ENCODE peak calls at places on chromosomes 13 and 19, in four cellular contexts. C is breast epithelium; E is upper lobe of right lung; P is activated CD4-positive, CD25-positive, alpha-beta regulatory T cell treated with anti-CD3 and anti-CD28 coated beads, Interleukin-2, amount 50 U/mL, for 16 hours. O is an unnamed sample.

GRCh38 chr13:98370806-98371553 is 193.9 kb upstream of the RNF113B start:
- DNase-seq in C (no peak), E (no peak), P (no peak), O (no peak)

GRCh38 chr13:52804202-52804641 is 44.2 kb downstream of the PCDH8 start:
- DNase-seq in C (no peak), E (no peak), P (no peak), O (no peak)

GRCh38 chr19:10808937-10809655 is 26.9 kb downstream of the TMED1 start:
- DNase-seq in C (no peak), E (no peak), P (no peak), O (no peak)

GRCh38 chr13:110912651-110913051 is 2.2 kb downstream of the ANKRD10 start:
- DNase-seq in C (no peak), E (no peak), P (no peak), O (no peak)

GRCh38 chr19:35194022-35194984 is 34.2 kb downstream of the FAM187B start:
- DNase-seq in C (no peak), E (no peak), P (no peak), O (no peak)

GRCh38 chr19:48997972-48998371 is 4.3 kb downstream of the RUVBL2 start:
- DNase-seq in C (no peak), E (no peak), P (no peak), O (no peak)

GRCh38 chr19:31249217-31249616 is 100.0 kb downstream of the TSHZ3 start:
- DNase-seq in C (no peak), E (no peak), P (no peak), O (no peak)

GRCh38 chr19:9309974-9310446 is 372 bp upstream of the ZNF699 start:
- DNase-seq in C (peak; percentile 89), E (peak; percentile 94), P (no peak), O (peak; percentile 81)

GRCh38 chr13:38743499-38743898 is 56.6 kb downstream of the FREM2 start:
- DNase-seq in C (no peak), E (no peak), P (no peak), O (no peak)

GRCh38 chr13:102333320-102334181 is 68.3 kb downstream of the FGF14 start:
- DNase-seq in C (no peak), E (no peak), P (no peak), O (no peak)

GRCh38 chr13:45456196-45456972 is 8.4 kb upstream of the COG3 start:
- DNase-seq in C (no peak), E (no peak), P (no peak), O (no peak)

GRCh38 chr13:30607908-30608307 is 9.8 kb upstream of the USPL1 start:
- DNase-seq in C (no peak), E (no peak), P (peak; percentile 56), O (no peak)

GRCh38 chr19:47494729-47495128 is 10.7 kb upstream of the KPTN start:
- DNase-seq in C (no peak), E (no peak), P (no peak), O (no peak)

GRCh38 chr13:24827799-24828198 is 63.8 kb downstream of the RNF17 start:
- DNase-seq in C (no peak), E (no peak), P (no peak), O (no peak)

GRCh38 chr13:75194717-75195116 is 287.3 kb downstream of the TBC1D4 start:
- DNase-seq in C (no peak), E (no peak), P (no peak), O (no peak)

GRCh38 chr13:41693434-41693833 is 236.1 kb downstream of the RGCC start:
- DNase-seq in C (no peak), E (no peak), P (no peak), O (no peak)

GRCh38 chr19:33796164-33797100 is at the start of gene KCTD15:
- DNase-seq in C (no peak), E (peak; percentile 79), P (no peak), O (no peak)

GRCh38 chr19:35279985-35280821 is 2.1 kb upstream of the HAMP start:
- DNase-seq in C (no peak), E (no peak), P (no peak), O (no peak)

GRCh38 chr13:78589206-78589605 is 14.1 kb downstream of the POU4F1 start:
- DNase-seq in C (no peak), E (no peak), P (no peak), O (no peak)

GRCh38 chr19:38653028-38653571 is 5.7 kb downstream of the ACTN4 start:
- DNase-seq in C (no peak), E (no peak), P (no peak), O (no peak)

O was measured in omental fat pad.